ENCODE peak calls at places on chromosomes 12 and 14, in five cellular contexts. T is H1, G is K562, J is HCT116, V is SK-N-SH. D is an unnamed sample.

GRCh38 chr12:19138551-19139344 is 9.2 kb downstream of the PLEKHA5 start:
- DNase-seq in T (no peak), G (peak), J (no peak), V (no peak), D (no peak)

GRCh38 chr12:6342140-6342889 is 439 bp upstream of the TNFRSF1A start:
- DNase-seq in T (no peak), G (no peak), J (no peak), V (no peak), D (no peak)

GRCh38 chr12:34390171-34390841 is 368.0 kb downstream of the ALG10 start:
- DNase-seq in T (no peak), G (no peak), J (no peak), V (no peak), D (no peak)

GRCh38 chr12:40145896-40146295 is 40.0 kb upstream of the SLC2A13 start:
- DNase-seq in T (no peak), G (no peak), J (no peak), V (no peak), D (no peak)

GRCh38 chr12:26523708-26524150 is 309.3 kb downstream of the ITPR2 start:
- DNase-seq in T (no peak), G (no peak), J (no peak), V (peak), D (peak)

GRCh38 chr14:91555531-91555930 is 45.4 kb upstream of the PPP4R3A start:
- DNase-seq in T (no peak), G (no peak), J (no peak), V (no peak), D (peak)

GRCh38 chr14:67738740-67739504 is 37.2 kb downstream of the RDH12 start:
- DNase-seq in T (no peak), G (peak), J (peak), V (no peak), D (no peak)

GRCh38 chr14:81313775-81314429 is 86.2 kb downstream of the STON2 start:
- DNase-seq in T (no peak), G (no peak), J (no peak), V (no peak), D (no peak)

GRCh38 chr12:130342442-130342841 is 4.8 kb downstream of the PIWIL1 start:
- DNase-seq in T (no peak), G (no peak), J (no peak), V (no peak), D (no peak)

GRCh38 chr12:2609020-2609419 is 185.8 kb upstream of the FKBP4 start:
- DNase-seq in T (no peak), G (no peak), J (no peak), V (no peak), D (no peak)

GRCh38 chr12:92046557-92046956 is 99.1 kb downstream of the BTG1 start:
- DNase-seq in T (no peak), G (no peak), J (no peak), V (no peak), D (no peak)

GRCh38 chr14:61565181-61565580 is 130.1 kb upstream of the HIF1A start:
- DNase-seq in T (no peak), G (no peak), J (no peak), V (no peak), D (no peak)

GRCh38 chr14:20820063-20820904 is 17.6 kb upstream of the RNASE1 start:
- DNase-seq in T (peak), G (peak), J (no peak), V (no peak), D (no peak)

GRCh38 chr12:51320695-51321320 is 3.2 kb downstream of the BIN2 start:
- DNase-seq in T (no peak), G (peak), J (no peak), V (peak), D (no peak)

GRCh38 chr14:61470261-61470953 is 149.0 kb downstream of the PRKCH start:
- DNase-seq in T (no peak), G (no peak), J (no peak), V (peak), D (no peak)

GRCh38 chr14:52015411-52016030 is 26.2 kb downstream of the RTRAF start:
- DNase-seq in T (peak), G (peak), J (peak), V (peak), D (peak)
- TF ChIP-seq JUND in T (no peak), G (no peak), J (no peak), V (no peak), D (no peak)

DNA sequence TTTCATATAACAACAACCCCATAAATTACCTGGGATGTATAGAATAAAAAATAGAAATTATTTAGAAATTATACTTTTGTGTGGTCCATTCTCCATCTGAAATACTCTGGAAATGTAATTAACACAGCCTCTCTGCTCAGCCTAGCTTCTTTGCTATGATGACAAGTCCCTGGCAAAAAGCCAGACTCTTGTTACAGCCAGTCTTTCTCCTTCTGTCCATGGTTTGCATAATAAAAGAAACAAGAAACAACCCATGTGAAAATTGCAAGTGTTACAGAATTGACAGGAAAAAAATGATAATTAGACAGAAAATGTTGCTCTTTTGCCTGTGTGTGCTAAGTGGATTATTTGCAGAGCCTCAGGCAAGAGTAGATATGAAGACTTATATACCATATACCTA is 61.3 kb downstream of the C12orf50 start:
- DNase-seq in T (no peak), G (no peak), J (no peak), V (no peak), D (no peak)
- TF ChIP-seq JUND in T (no peak), G (no peak), J (no peak), V (no peak), D (no peak)

GRCh38 chr14:29126865-29127264 is 360.3 kb downstream of the FOXG1 start:
- DNase-seq in T (no peak), G (no peak), J (no peak), V (no peak), D (no peak)
- TF ChIP-seq JUND in T (no peak), G (no peak), J (no peak), V (no peak), D (no peak)

GRCh38 chr14:95389471-95390011 is 69.8 kb upstream of the CLMN start:
- DNase-seq in T (no peak), G (no peak), J (no peak), V (no peak), D (no peak)

GRCh38 chr14:95385701-95386100 is 66.0 kb upstream of the CLMN start:
- DNase-seq in T (no peak), G (no peak), J (no peak), V (no peak), D (no peak)

GRCh38 chr14:95387826-95388445 is 68.2 kb upstream of the CLMN start:
- DNase-seq in T (no peak), G (no peak), J (no peak), V (peak), D (no peak)

GRCh38 chr14:95388699-95389098 is 69.0 kb upstream of the CLMN start:
- DNase-seq in T (no peak), G (no peak), J (no peak), V (no peak), D (no peak)

GRCh38 chr14:95386536-95386935 is 66.8 kb upstream of the CLMN start:
- DNase-seq in T (no peak), G (no peak), J (no peak), V (no peak), D (no peak)
- TF ChIP-seq JUND in T (no peak), G (no peak), J (no peak), V (no peak), D (no peak)

DNA sequence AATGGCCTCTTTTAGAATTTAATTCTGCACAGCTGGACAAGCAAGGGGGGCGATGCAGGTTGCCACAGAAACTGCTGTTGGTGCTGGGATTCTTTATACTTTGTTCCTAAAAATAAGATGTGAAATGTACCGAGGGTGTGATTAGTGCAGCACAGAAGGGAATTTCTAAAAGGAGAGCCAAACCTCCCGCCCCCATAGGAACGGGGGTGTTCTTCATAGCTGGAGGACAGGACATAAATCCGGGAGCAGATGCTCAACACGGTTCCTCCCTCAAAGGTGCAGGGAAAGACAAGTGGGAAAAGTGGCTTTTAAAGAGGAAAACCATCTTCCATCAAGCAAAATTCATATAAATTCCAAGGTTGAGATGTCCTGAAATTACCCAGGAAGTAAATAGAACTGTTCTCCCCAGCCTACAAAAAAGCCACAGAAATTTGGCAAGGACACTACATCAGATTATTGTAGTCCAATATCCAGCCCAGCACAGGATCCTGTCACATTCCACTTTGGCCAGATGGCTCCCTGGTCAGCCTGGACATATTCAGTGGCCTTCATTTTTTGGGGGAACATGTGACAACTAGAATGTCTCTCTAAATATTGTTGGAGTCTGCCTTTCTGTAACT is 51.4 kb upstream of the TMX1 start:
- DNase-seq in T (no peak), G (no peak), J (no peak), V (no peak), D (peak)
- TF ChIP-seq JUND in T (no peak), G (no peak), J (no peak), V (no peak), D (no peak)

GRCh38 chr12:101256271-101256670 is 23.6 kb upstream of the UTP20 start:
- DNase-seq in T (no peak), G (no peak), J (no peak), V (no peak), D (no peak)
- TF ChIP-seq JUND in T (no peak), G (no peak), J (no peak), V (no peak), D (no peak)

D was measured in T47D.